ENCODE peak calls at places on chromosomes 12 and 14, in nine cellular contexts. D is effector memory CD8-positive, alpha-beta T cell; I is endothelial cell; Z is suprapubic skin; U is Kasumi-1; A is ACHN; V is NB4; J is RCC 7860; S is NCI-H460. O is an unnamed sample.

GRCh38 chr12:53695148-53696138 is 19.6 kb upstream of the ATP5MC2 start:
- DNase-seq in I (peak; percentile 68), D (no peak), U (no peak), S (no peak), A (peak; percentile 93), Z (no peak), J (peak; percentile 15), V (peak; percentile 81), O (peak; percentile 54)

GRCh38 chr12:13431041-13431440 is 234.5 kb downstream of the EMP1 start:
- DNase-seq in V (no peak), Z (no peak), A (no peak), D (no peak), U (no peak), S (no peak), J (no peak), I (no peak), O (no peak)

GRCh38 chr12:100566887-100567637 is 6.4 kb upstream of the GAS2L3 start:
- DNase-seq in V (peak; percentile 13), D (no peak), Z (no peak), S (no peak), A (no peak), J (no peak), U (no peak), I (no peak), O (peak; percentile 46)

GRCh38 chr14:58245562-58245961 is 919 bp downstream of the PSMA3 start:
- DNase-seq in Z (no peak), D (no peak), V (no peak), U (no peak), S (no peak), J (no peak), A (no peak), I (no peak), O (no peak)

GRCh38 chr14:21087294-21088091 is 11.0 kb downstream of the ZNF219 start:
- DNase-seq in Z (no peak), I (peak; percentile 66), U (peak; percentile 95), A (peak; percentile 71), V (peak; percentile 69), S (no peak), D (peak; percentile 81), J (peak; percentile 92), O (no peak)

GRCh38 chr12:15116073-15116472 is 105.1 kb downstream of the RERG start:
- DNase-seq in V (no peak), Z (no peak), D (no peak), J (no peak), I (no peak), U (no peak), A (no peak), S (no peak), O (no peak)

GRCh38 chr12:124917841-124918621 is 3.6 kb upstream of the UBC start:
- DNase-seq in S (no peak), V (peak; percentile 22), I (no peak), J (no peak), Z (no peak), U (no peak), D (no peak), A (no peak), O (no peak)

GRCh38 chr12:129662184-129662583 is 241.6 kb downstream of the TMEM132D start:
- DNase-seq in J (peak; percentile 7), A (no peak), U (no peak), D (no peak), I (no peak), Z (no peak), S (no peak), V (no peak), O (no peak)

GRCh38 chr14:90517431-90517841 is 120.6 kb downstream of the CALM1 start:
- DNase-seq in I (no peak), D (no peak), U (no peak), Z (no peak), J (no peak), V (no peak), A (no peak), S (no peak), O (no peak)

GRCh38 chr14:21894003-21894897 is 220.6 kb upstream of the OR4E1 start:
- DNase-seq in Z (no peak), U (peak; percentile 56), J (no peak), I (peak; percentile 56), D (peak; percentile 37), S (no peak), A (peak; percentile 33), V (peak; percentile 3), O (no peak)

O was measured in pancreas.